ENCODE peak calls at places on chromosome 3, in eight cellular contexts. D, V, R, K, I, C, U and P are unnamed samples.

GRCh38 chr3:11246663-11246970 is 25.6 kb upstream of the ATG7 start:
- DNase-seq in I (no peak), D (no peak), R (no peak), V (no peak), U (no peak), K (no peak), C (no peak), P (no peak)

GRCh38 chr3:124299831-124300230 is 307.9 kb upstream of the ROPN1 start:
- DNase-seq in I (no peak), R (no peak), U (no peak), C (no peak), K (no peak), D (no peak), V (no peak), P (no peak)

GRCh38 chr3:127458698-127459097 is 131.8 kb downstream of the TPRA1 start:
- DNase-seq in D (no peak), C (no peak), I (no peak), V (peak; percentile 70), U (no peak), K (no peak), R (no peak), P (peak; percentile 57)

GRCh38 chr3:63877737-63878393 is 14.2 kb downstream of the ATXN7 start:
- DNase-seq in D (no peak), R (no peak), I (no peak), C (no peak), U (no peak), K (no peak), V (no peak), P (no peak)

GRCh38 chr3:126129408-126129891 is 45.5 kb upstream of the SLC41A3 start:
- DNase-seq in R (no peak), K (no peak), C (peak; percentile 9), D (no peak), V (no peak), U (no peak), I (peak; percentile 5), P (no peak)

GRCh38 chr3:197458906-197459470 is 96.8 kb downstream of the BDH1 start:
- DNase-seq in K (no peak), U (no peak), R (no peak), D (no peak), I (no peak), V (no peak), C (no peak), P (no peak)

GRCh38 chr3:78765671-78766485 is 1001.9 kb downstream of the ROBO1 start:
- DNase-seq in K (no peak), R (no peak), C (peak; percentile 25), V (no peak), D (no peak), I (no peak), U (no peak), P (no peak)

GRCh38 chr3:117875887-117876286 is 1158.8 kb downstream of the IGSF11 start:
- DNase-seq in K (no peak), V (no peak), I (no peak), C (no peak), D (no peak), R (no peak), U (no peak), P (no peak)

GRCh38 chr3:105456017-105456416 is 89.3 kb downstream of the ALCAM start:
- DNase-seq in K (no peak), R (no peak), C (no peak), V (no peak), D (no peak), I (no peak), U (no peak), P (no peak)

GRCh38 chr3:187744169-187745151 is 808 bp downstream of the BCL6 start:
- DNase-seq in I (peak; percentile 34), U (peak; percentile 70), K (peak; percentile 7), C (peak; percentile 48), R (no peak), D (no peak), V (peak; percentile 69), P (no peak)

GRCh38 chr3:135760581-135760980 is 204.9 kb upstream of the PPP2R3A start:
- DNase-seq in U (no peak), K (no peak), I (no peak), R (no peak), V (no peak), D (no peak), C (no peak), P (no peak)

GRCh38 chr3:53046171-53047170 is 598 bp upstream of the SFMBT1 start:
- DNase-seq in C (peak; percentile 27), V (peak; percentile 72), D (peak; percentile 86), K (peak; percentile 18), U (peak; percentile 40), I (peak; percentile 15), R (no peak), P (peak; percentile 75)

GRCh38 chr3:99765042-99765942 is 52.4 kb upstream of the CMSS1 start:
- DNase-seq in R (no peak), I (no peak), C (peak; percentile 58), V (no peak), D (no peak), U (no peak), K (no peak), P (no peak)

GRCh38 chr3:45807645-45808540 is 11.6 kb upstream of the SLC6A20 start:
- DNase-seq in I (no peak), C (no peak), D (no peak), U (no peak), R (no peak), V (no peak), K (no peak), P (no peak)

GRCh38 chr3:151766454-151766853 is 32.7 kb downstream of the AADACL2 start:
- DNase-seq in K (no peak), D (no peak), I (no peak), U (no peak), R (no peak), V (no peak), C (peak; percentile 1), P (no peak)

GRCh38 chr3:195197764-195198423 is 73.1 kb downstream of the XXYLT1 start:
- DNase-seq in V (no peak), K (no peak), R (peak; percentile 68), I (peak; percentile 23), C (peak; percentile 29), U (peak; percentile 1), D (no peak), P (no peak)

GRCh38 chr3:111763968-111764367 is 95.1 kb upstream of the PHLDB2 start:
- DNase-seq in R (peak; percentile 68), U (no peak), I (no peak), D (no peak), C (peak; percentile 77), K (no peak), V (no peak), P (no peak)

GRCh38 chr3:100103558-100104441 is 10.5 kb downstream of the FILIP1L start:
- DNase-seq in D (no peak), R (peak; percentile 64), V (no peak), C (peak; percentile 90), K (no peak), U (no peak), I (no peak), P (peak; percentile 35)

GRCh38 chr3:62211675-62212429 is 161.5 kb downstream of the FEZF2 start:
- DNase-seq in I (no peak), U (no peak), V (no peak), R (no peak), D (no peak), K (no peak), C (no peak), P (no peak)

GRCh38 chr3:100358413-100358812 is 23.9 kb downstream of the NIT2 start:
- DNase-seq in V (no peak), D (no peak), U (no peak), K (no peak), C (no peak), I (no peak), R (no peak), P (no peak)

GRCh38 chr3:132854856-132855535 is 132.8 kb upstream of the NPHP3 start:
- DNase-seq in D (no peak), I (no peak), U (no peak), C (no peak), V (no peak), K (no peak), R (no peak), P (no peak)

GRCh38 chr3:197434841-197435240 is 120.9 kb downstream of the BDH1 start:
- DNase-seq in I (no peak), C (no peak), K (no peak), V (no peak), D (no peak), R (no peak), U (no peak), P (no peak)

GRCh38 chr3:154971771-154972326 is 108.3 kb upstream of the MME start:
- DNase-seq in C (peak; percentile 72), U (no peak), R (no peak), V (no peak), K (no peak), D (no peak), I (no peak), P (no peak)

GRCh38 chr3:158810823-158811425 is 9.1 kb downstream of the MFSD1 start:
- DNase-seq in K (no peak), R (no peak), C (no peak), D (no peak), V (no peak), I (no peak), U (no peak), P (no peak)

GRCh38 chr3:196533260-196533681 is 18.1 kb upstream of the SMCO1 start:
- DNase-seq in V (no peak), U (no peak), I (no peak), R (no peak), K (no peak), D (no peak), C (no peak), P (no peak)

GRCh38 chr3:189941679-189942078 is 179.0 kb downstream of the P3H2 start:
- DNase-seq in U (no peak), R (peak; percentile 27), K (no peak), C (peak; percentile 9), V (peak; percentile 58), D (no peak), I (no peak), P (no peak)

GRCh38 chr3:167738037-167738436 is 2.5 kb downstream of the SERPINI1 start:
- DNase-seq in D (no peak), U (no peak), K (no peak), R (no peak), C (no peak), V (no peak), I (no peak), P (no peak)